ENCODE peak calls at places on chromosomes 2 and 18, in seven cellular contexts. One of them, this sample, is unnamed.
A peak's percentile ranks its signal among the peaks of the same experiment; 100 is the strongest.

GRCh38 chr2:41791523-41791922 is 256.3 kb upstream of the PKDCC start:
- DNase-seq in MCF 10A: peak; percentile 60
- DNase-seq in DMS153: no peak
- DNase-seq in T-helper 9 cell: no peak
- DNase-seq in H9: no peak
- DNase-seq in GM10248: peak; percentile 20
- DNase-seq in T-helper 1 cell: no peak
- DNase-seq in this sample: no peak

GRCh38 chr2:54665436-54665856 is 58.0 kb upstream of the EML6 start:
- DNase-seq in MCF 10A: peak; percentile 69
- DNase-seq in DMS153: peak; percentile 8
- DNase-seq in T-helper 9 cell: no peak
- DNase-seq in H9: peak; percentile 73
- DNase-seq in GM10248: peak; percentile 38
- DNase-seq in T-helper 1 cell: no peak
- DNase-seq in this sample: peak; percentile 11

GRCh38 chr2:101758001-101758400 is 60.5 kb downstream of the MAP4K4 start:
- DNase-seq in MCF 10A: no peak
- DNase-seq in DMS153: no peak
- DNase-seq in T-helper 9 cell: no peak
- DNase-seq in H9: no peak
- DNase-seq in GM10248: no peak
- DNase-seq in T-helper 1 cell: no peak
- DNase-seq in this sample: no peak

GRCh38 chr18:60082790-60083189 is 183.0 kb downstream of the PMAIP1 start:
- DNase-seq in MCF 10A: no peak
- DNase-seq in DMS153: no peak
- DNase-seq in T-helper 9 cell: no peak
- DNase-seq in H9: no peak
- DNase-seq in GM10248: no peak
- DNase-seq in T-helper 1 cell: no peak
- DNase-seq in this sample: no peak

GRCh38 chr2:71505086-71505769 is 51.9 kb downstream of the DYSF start:
- DNase-seq in MCF 10A: no peak
- DNase-seq in DMS153: no peak
- DNase-seq in T-helper 9 cell: no peak
- DNase-seq in H9: no peak
- DNase-seq in GM10248: no peak
- DNase-seq in T-helper 1 cell: no peak
- DNase-seq in this sample: peak; percentile 55

GRCh38 chr2:235500761-235501662 is 7.2 kb downstream of the AGAP1 start:
- DNase-seq in MCF 10A: peak; percentile 62
- DNase-seq in DMS153: no peak
- DNase-seq in T-helper 9 cell: no peak
- DNase-seq in H9: no peak
- DNase-seq in GM10248: no peak
- DNase-seq in T-helper 1 cell: no peak
- DNase-seq in this sample: no peak

GRCh38 chr2:56680971-56681631 is 497.3 kb downstream of the CCDC85A start:
- DNase-seq in MCF 10A: peak; percentile 13
- DNase-seq in DMS153: no peak
- DNase-seq in T-helper 9 cell: no peak
- DNase-seq in H9: no peak
- DNase-seq in GM10248: no peak
- DNase-seq in T-helper 1 cell: no peak
- DNase-seq in this sample: no peak

GRCh38 chr18:37710731-37711130 is 145.1 kb upstream of the CELF4 start:
- DNase-seq in MCF 10A: peak; percentile 44
- DNase-seq in DMS153: peak; percentile 37
- DNase-seq in T-helper 9 cell: no peak
- DNase-seq in H9: no peak
- DNase-seq in GM10248: no peak
- DNase-seq in T-helper 1 cell: no peak
- DNase-seq in this sample: peak; percentile 36

GRCh38 chr2:70703900-70704549 is 64.0 kb downstream of the ADD2 start:
- DNase-seq in MCF 10A: peak; percentile 56
- DNase-seq in DMS153: no peak
- DNase-seq in T-helper 9 cell: no peak
- DNase-seq in H9: peak; percentile 25
- DNase-seq in GM10248: no peak
- DNase-seq in T-helper 1 cell: no peak
- DNase-seq in this sample: no peak